ENCODE peak calls at places on chromosomes 1 and 21, in five cellular contexts. N is PC-9, B is Peyer's patch, X is H9, Y is H1. L is an unnamed sample.

GRCh38 chr1:39685071-39685470 is 6.2 kb downstream of the HPCAL4 start:
- DNase-seq in N (no peak), B (no peak), X (no peak), Y (no peak), L (no peak)

GRCh38 chr1:79714664-79715063 is 708.1 kb upstream of the ADGRL4 start:
- DNase-seq in N (no peak), B (no peak), X (no peak), Y (no peak), L (no peak)

GRCh38 chr1:39272791-39273071 is 68.2 kb downstream of the MACF1 start:
- DNase-seq in N (no peak), B (no peak), X (no peak), Y (no peak), L (no peak)

GRCh38 chr1:217188280-217189235 is 442.3 kb downstream of the GPATCH2 start:
- DNase-seq in N (no peak), B (no peak), X (no peak), Y (no peak), L (no peak)

GRCh38 chr1:182304218-182305016 is 87.2 kb downstream of the GLUL start:
- DNase-seq in N (no peak), B (no peak), X (no peak), Y (no peak), L (no peak)

GRCh38 chr21:32888971-32889370 is 117.4 kb upstream of the PAXBP1 start:
- DNase-seq in N (no peak), B (no peak), X (no peak), Y (no peak), L (no peak)

GRCh38 chr1:54012862-54013261 is 5.1 kb downstream of the LDLRAD1 start:
- DNase-seq in N (no peak), B (no peak), X (no peak), Y (peak; percentile 29), L (no peak)

GRCh38 chr21:21247441-21247840 is 249.2 kb downstream of the NCAM2 start:
- DNase-seq in N (no peak), B (no peak), X (no peak), Y (no peak), L (no peak)

GRCh38 chr1:225658041-225658440 is 5.1 kb upstream of the ENAH start:
- DNase-seq in N (no peak), B (no peak), X (no peak), Y (no peak), L (no peak)
- H3K27ac ChIP-seq in N (peak overlapping the region; percentile 89), B (peak overlapping the region; percentile 64), X (no peak overlapping the region), Y (no peak overlapping the region), L (peak overlapping the region; percentile 49)

GRCh38 chr1:17842686-17843085 is 87.6 kb downstream of the ACTL8 start:
- DNase-seq in N (no peak), B (no peak), X (no peak), Y (no peak), L (no peak)

GRCh38 chr1:17839641-17840196 is 84.6 kb downstream of the ACTL8 start:
- DNase-seq in N (no peak), B (no peak), X (no peak), Y (no peak), L (no peak)

GRCh38 chr1:17841944-17842343 is 86.8 kb downstream of the ACTL8 start:
- DNase-seq in N (no peak), B (no peak), X (no peak), Y (no peak), L (no peak)

GRCh38 chr1:17845583-17845982 is 90.5 kb downstream of the ACTL8 start:
- DNase-seq in N (no peak), B (no peak), X (no peak), Y (no peak), L (no peak)

GRCh38 chr1:17844146-17844826 is 89.2 kb downstream of the ACTL8 start:
- DNase-seq in N (no peak), B (no peak), X (no peak), Y (no peak), L (no peak)
- TF ChIP-seq CTCF in N (no peak), B (no peak), X (no peak), Y (no peak), L (no peak)

GRCh38 chr1:119915517-119915916 is 19.2 kb upstream of the ADAM30 start:
- DNase-seq in N (no peak), B (no peak), X (no peak), Y (no peak), L (no peak)
- H3K27ac ChIP-seq in N (no peak overlapping the region), B (no peak overlapping the region), X (no peak overlapping the region), Y (no peak overlapping the region), L (no peak overlapping the region)

DNA sequence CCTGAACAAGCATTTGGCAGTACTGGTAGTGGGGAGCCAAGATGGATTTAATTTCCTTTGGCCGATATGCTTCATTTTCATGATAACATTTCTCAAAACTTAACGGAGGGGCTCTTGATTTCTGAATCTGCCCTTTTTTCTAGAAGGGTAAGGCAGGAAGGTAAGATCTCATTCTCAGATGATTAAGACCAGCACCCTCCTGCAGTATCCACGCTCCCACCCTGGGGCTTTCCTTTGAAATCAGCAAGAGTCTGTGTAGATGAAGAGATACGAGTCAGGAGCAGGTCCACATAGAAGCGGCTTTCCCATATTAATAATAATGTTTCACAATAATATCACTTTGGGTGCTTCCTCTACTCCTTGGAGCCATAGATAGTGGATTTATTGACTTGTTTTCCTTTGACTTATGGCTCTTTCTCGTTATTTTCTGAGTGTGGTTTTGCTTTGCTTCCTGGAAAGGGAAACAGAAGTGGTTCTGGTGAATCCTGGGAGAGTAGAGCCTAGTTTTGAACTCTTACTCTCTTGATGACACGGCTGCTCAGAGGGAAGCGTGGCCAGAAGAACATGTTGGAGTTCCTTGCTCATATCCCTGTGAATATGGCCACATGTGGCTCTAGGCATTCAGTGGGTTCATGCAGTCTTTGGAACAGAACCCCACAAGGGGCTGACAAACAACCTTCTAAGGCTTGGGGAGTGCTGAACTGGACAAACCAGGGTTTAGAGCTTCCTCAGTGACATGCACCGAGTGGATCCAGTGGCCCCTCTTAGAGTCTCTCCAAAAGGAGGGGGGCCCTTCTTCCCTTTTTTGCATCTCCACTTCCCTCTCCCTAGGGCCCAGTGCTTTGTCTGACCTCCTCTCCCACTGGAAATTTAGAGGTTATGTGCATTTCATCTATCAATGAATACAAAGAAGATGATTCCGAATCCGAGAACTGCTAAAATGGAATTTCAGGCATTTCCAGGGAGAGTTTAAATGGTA is 195.7 kb downstream of the DYRK1A start:
- DNase-seq in N (no peak), B (no peak), X (no peak), Y (peak; percentile 19), L (no peak)
- TF ChIP-seq CTCF in N (no peak), B (no peak), X (no peak), Y (no peak), L (no peak)

DNA sequence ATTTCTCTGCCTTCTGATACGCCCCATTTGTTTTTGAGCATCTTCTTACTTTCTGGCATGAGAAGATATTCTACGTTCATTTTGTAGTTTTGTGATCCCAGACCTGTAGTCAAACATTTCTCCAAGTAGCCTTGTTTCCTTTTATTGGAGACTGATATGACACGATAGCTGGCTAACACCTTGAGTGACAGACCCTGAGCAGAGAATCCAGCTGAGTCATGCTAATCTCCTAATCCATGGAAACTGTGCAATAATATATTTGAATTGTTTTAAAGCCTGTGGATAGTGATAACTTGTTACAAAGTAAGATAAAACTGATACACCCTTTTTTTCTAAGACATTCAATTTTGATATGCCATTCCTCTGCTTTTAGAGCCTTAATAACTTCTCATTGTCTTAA is 1.2 kb upstream of the IFI44L start:
- DNase-seq in N (no peak), B (no peak), X (no peak), Y (no peak), L (no peak)
- H3K27ac ChIP-seq in N (no peak overlapping the region), B (peak overlapping the region; percentile 68), X (no peak overlapping the region), Y (no peak overlapping the region), L (no peak overlapping the region)

GRCh38 chr1:201917362-201918033 is 28.8 kb downstream of the SHISA4 start:
- DNase-seq in N (peak; percentile 35), B (no peak), X (no peak), Y (no peak), L (no peak)
- TF ChIP-seq CTCF in N (no peak), B (no peak), X (no peak), Y (no peak), L (no peak)

GRCh38 chr1:47950481-47950880 is 46.7 kb downstream of the TRABD2B start:
- DNase-seq in N (no peak), B (no peak), X (no peak), Y (no peak), L (no peak)
- H3K27ac ChIP-seq in N (no peak overlapping the region), B (no peak overlapping the region), X (no peak overlapping the region), Y (no peak overlapping the region), L (no peak overlapping the region)

DNA sequence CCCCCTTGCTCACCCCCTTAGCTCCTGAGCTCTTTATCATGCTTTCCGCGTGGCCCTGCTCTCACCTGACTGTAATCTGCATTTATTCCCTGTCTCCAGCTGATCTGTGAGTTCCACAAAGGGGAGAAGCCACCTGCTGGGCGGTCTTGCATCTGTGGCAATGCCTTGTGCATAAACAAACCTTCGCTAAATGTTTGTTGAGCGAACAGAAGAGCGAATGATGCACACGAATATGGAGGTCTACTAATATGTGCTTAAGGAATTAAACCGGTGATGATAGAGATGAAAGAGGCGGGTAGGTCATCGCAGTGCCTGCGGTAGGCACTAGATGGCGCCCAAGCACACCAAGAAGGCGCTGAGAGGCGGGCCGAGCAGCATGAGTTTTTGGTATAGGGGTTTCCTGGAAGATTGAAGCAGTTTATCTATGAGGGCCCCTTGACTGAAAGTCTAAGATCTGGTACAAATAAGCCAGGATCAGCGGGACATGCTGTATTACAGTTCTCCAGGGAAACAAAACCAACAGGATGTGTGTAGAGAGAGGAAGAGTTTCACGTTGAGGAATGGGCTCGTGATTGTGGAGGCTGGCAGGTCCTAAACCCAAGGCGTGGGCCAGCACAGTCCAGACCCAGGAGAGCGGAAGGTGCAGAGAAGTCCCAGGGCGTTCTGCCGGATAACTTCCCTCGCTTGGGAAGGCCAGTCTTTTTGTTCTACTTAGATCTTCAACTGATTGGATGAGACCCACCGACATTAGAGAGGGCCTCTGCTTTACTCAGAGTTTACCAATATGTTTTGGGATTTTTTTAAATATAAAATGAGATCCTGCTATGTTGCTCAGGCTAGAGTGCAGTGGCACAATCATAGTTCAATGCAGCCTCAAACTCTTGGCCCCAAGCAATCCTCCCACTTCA is 34.7 kb downstream of the TOMM20 start:
- DNase-seq in N (peak; percentile 79), B (peak; percentile 84), X (peak; percentile 84), Y (peak; percentile 95), L (peak; percentile 89)
- TF ChIP-seq CTCF in N (peak; percentile 88), B (peak; percentile 83), X (peak; percentile 93), Y (peak; percentile 85), L (peak; percentile 88)

GRCh38 chr1:116289219-116289618 is 83.8 kb upstream of the ATP1A1 start:
- DNase-seq in N (no peak), B (no peak), X (no peak), Y (no peak), L (no peak)
- H3K27ac ChIP-seq in N (peak overlapping the region; percentile 17), B (no peak overlapping the region), X (no peak overlapping the region), Y (no peak overlapping the region), L (no peak overlapping the region)